ENCODE peak calls at places on chromosomes 11 and 22, in nine cellular contexts. One of them, this sample, is unnamed.

GRCh38 chr22:28952857-28953256 is 69.5 kb downstream of the ZNRF3 start:
- DNase-seq in cardiac muscle cell: no peak
- DNase-seq in activated T-cell treated with anti-CD3 and anti-CD28 coated beads, Interleukin-2, amount 50 U/mL, for 24 hours: no peak
- DNase-seq in head of caudate nucleus: no peak
- DNase-seq in MV-4-11: no peak
- DNase-seq in AG08395: no peak
- DNase-seq in 8988T: no peak
- DNase-seq in T-helper 9 cell: no peak
- DNase-seq in GM20000: no peak
- DNase-seq in this sample: no peak

GRCh38 chr22:41943661-41944209 is 3.2 kb downstream of the CENPM start:
- DNase-seq in T-helper 9 cell: no peak
- DNase-seq in MV-4-11: no peak
- DNase-seq in AG08395: no peak
- DNase-seq in activated T-cell treated with anti-CD3 and anti-CD28 coated beads, Interleukin-2, amount 50 U/mL, for 24 hours: no peak
- DNase-seq in cardiac muscle cell: no peak
- DNase-seq in 8988T: no peak
- DNase-seq in GM20000: no peak
- DNase-seq in head of caudate nucleus: no peak
- DNase-seq in this sample: no peak

GRCh38 chr11:47550288-47551052 is 2.5 kb downstream of the CELF1 start:
- DNase-seq in activated T-cell treated with anti-CD3 and anti-CD28 coated beads, Interleukin-2, amount 50 U/mL, for 24 hours: no peak
- DNase-seq in MV-4-11: no peak
- DNase-seq in AG08395: no peak
- DNase-seq in cardiac muscle cell: no peak
- DNase-seq in T-helper 9 cell: no peak
- DNase-seq in GM20000: no peak
- DNase-seq in head of caudate nucleus: no peak
- DNase-seq in 8988T: no peak
- DNase-seq in this sample: no peak

GRCh38 chr11:118223992-118224391 is 819 bp downstream of the JAML start:
- DNase-seq in cardiac muscle cell: no peak
- DNase-seq in T-helper 9 cell: no peak
- DNase-seq in MV-4-11: no peak
- DNase-seq in GM20000: no peak
- DNase-seq in activated T-cell treated with anti-CD3 and anti-CD28 coated beads, Interleukin-2, amount 50 U/mL, for 24 hours: peak; percentile 63
- DNase-seq in 8988T: no peak
- DNase-seq in AG08395: no peak
- DNase-seq in head of caudate nucleus: no peak
- DNase-seq in this sample: no peak

GRCh38 chr11:7449841-7450214 is 35.5 kb upstream of the OLFML1 start:
- DNase-seq in GM20000: no peak
- DNase-seq in T-helper 9 cell: no peak
- DNase-seq in activated T-cell treated with anti-CD3 and anti-CD28 coated beads, Interleukin-2, amount 50 U/mL, for 24 hours: no peak
- DNase-seq in 8988T: no peak
- DNase-seq in cardiac muscle cell: no peak
- DNase-seq in AG08395: peak; percentile 24
- DNase-seq in MV-4-11: no peak
- DNase-seq in head of caudate nucleus: no peak
- DNase-seq in this sample: no peak

GRCh38 chr11:106076923-106077608 is at the start of gene KBTBD3:
- DNase-seq in head of caudate nucleus: peak; percentile 100
- DNase-seq in MV-4-11: peak; percentile 99
- DNase-seq in 8988T: peak; percentile 43
- DNase-seq in GM20000: peak; percentile 90
- DNase-seq in T-helper 9 cell: peak; percentile 95
- DNase-seq in cardiac muscle cell: peak; percentile 99
- DNase-seq in AG08395: peak; percentile 95
- DNase-seq in activated T-cell treated with anti-CD3 and anti-CD28 coated beads, Interleukin-2, amount 50 U/mL, for 24 hours: peak; percentile 97
- DNase-seq in this sample: peak; percentile 99

GRCh38 chr22:22666307-22667091 is 22.1 kb downstream of the GGTLC2 start:
- DNase-seq in activated T-cell treated with anti-CD3 and anti-CD28 coated beads, Interleukin-2, amount 50 U/mL, for 24 hours: no peak
- DNase-seq in cardiac muscle cell: no peak
- DNase-seq in GM20000: peak; percentile 25
- DNase-seq in T-helper 9 cell: no peak
- DNase-seq in AG08395: no peak
- DNase-seq in MV-4-11: peak; percentile 24
- DNase-seq in 8988T: no peak
- DNase-seq in head of caudate nucleus: no peak
- DNase-seq in this sample: no peak

GRCh38 chr11:114302663-114303062 is 6.5 kb downstream of the NNMT start:
- DNase-seq in GM20000: no peak
- DNase-seq in MV-4-11: no peak
- DNase-seq in head of caudate nucleus: no peak
- DNase-seq in activated T-cell treated with anti-CD3 and anti-CD28 coated beads, Interleukin-2, amount 50 U/mL, for 24 hours: no peak
- DNase-seq in 8988T: no peak
- DNase-seq in T-helper 9 cell: no peak
- DNase-seq in cardiac muscle cell: no peak
- DNase-seq in AG08395: no peak
- DNase-seq in this sample: no peak

GRCh38 chr11:46315033-46315738 is 32.1 kb upstream of the DGKZ start:
- DNase-seq in activated T-cell treated with anti-CD3 and anti-CD28 coated beads, Interleukin-2, amount 50 U/mL, for 24 hours: peak; percentile 81
- DNase-seq in GM20000: peak; percentile 85
- DNase-seq in AG08395: peak; percentile 95
- DNase-seq in head of caudate nucleus: peak; percentile 64
- DNase-seq in cardiac muscle cell: peak; percentile 85
- DNase-seq in T-helper 9 cell: peak; percentile 76
- DNase-seq in MV-4-11: peak; percentile 60
- DNase-seq in 8988T: peak; percentile 98
- DNase-seq in this sample: no peak

GRCh38 chr11:73269353-73270088 is 2.6 kb upstream of the P2RY6 start:
- DNase-seq in AG08395: no peak
- DNase-seq in activated T-cell treated with anti-CD3 and anti-CD28 coated beads, Interleukin-2, amount 50 U/mL, for 24 hours: peak; percentile 12
- DNase-seq in cardiac muscle cell: no peak
- DNase-seq in MV-4-11: no peak
- DNase-seq in T-helper 9 cell: no peak
- DNase-seq in GM20000: no peak
- DNase-seq in head of caudate nucleus: no peak
- DNase-seq in 8988T: no peak
- DNase-seq in this sample: no peak

GRCh38 chr11:1842149-1843097 is 3.6 kb downstream of the TNNI2 start:
- DNase-seq in T-helper 9 cell: no peak
- DNase-seq in MV-4-11: no peak
- DNase-seq in 8988T: no peak
- DNase-seq in head of caudate nucleus: no peak
- DNase-seq in AG08395: no peak
- DNase-seq in GM20000: no peak
- DNase-seq in cardiac muscle cell: peak; percentile 54
- DNase-seq in activated T-cell treated with anti-CD3 and anti-CD28 coated beads, Interleukin-2, amount 50 U/mL, for 24 hours: no peak
- DNase-seq in this sample: no peak

GRCh38 chr22:43897751-43898261 is 6.0 kb upstream of the PNPLA5 start:
- DNase-seq in 8988T: no peak
- DNase-seq in T-helper 9 cell: no peak
- DNase-seq in head of caudate nucleus: peak; percentile 90
- DNase-seq in MV-4-11: no peak
- DNase-seq in GM20000: no peak
- DNase-seq in AG08395: peak; percentile 44
- DNase-seq in cardiac muscle cell: no peak
- DNase-seq in activated T-cell treated with anti-CD3 and anti-CD28 coated beads, Interleukin-2, amount 50 U/mL, for 24 hours: no peak
- DNase-seq in this sample: no peak

GRCh38 chr11:47589103-47589502 is 2.6 kb downstream of the FAM180B start:
- DNase-seq in MV-4-11: no peak
- DNase-seq in head of caudate nucleus: peak; percentile 32
- DNase-seq in AG08395: no peak
- DNase-seq in 8988T: peak; percentile 55
- DNase-seq in activated T-cell treated with anti-CD3 and anti-CD28 coated beads, Interleukin-2, amount 50 U/mL, for 24 hours: no peak
- DNase-seq in GM20000: no peak
- DNase-seq in T-helper 9 cell: no peak
- DNase-seq in cardiac muscle cell: no peak
- DNase-seq in this sample: no peak

GRCh38 chr11:119585038-119585666 is 143.8 kb downstream of the NECTIN1 start:
- DNase-seq in 8988T: peak; percentile 39
- DNase-seq in MV-4-11: no peak
- DNase-seq in activated T-cell treated with anti-CD3 and anti-CD28 coated beads, Interleukin-2, amount 50 U/mL, for 24 hours: no peak
- DNase-seq in cardiac muscle cell: peak; percentile 45
- DNase-seq in T-helper 9 cell: no peak
- DNase-seq in head of caudate nucleus: peak; percentile 71
- DNase-seq in AG08395: no peak
- DNase-seq in GM20000: no peak
- DNase-seq in this sample: peak; percentile 68

GRCh38 chr11:19499999-19500398 is 212.6 kb upstream of the NAV2 start:
- DNase-seq in GM20000: no peak
- DNase-seq in cardiac muscle cell: no peak
- DNase-seq in T-helper 9 cell: no peak
- DNase-seq in 8988T: no peak
- DNase-seq in AG08395: peak; percentile 80
- DNase-seq in activated T-cell treated with anti-CD3 and anti-CD28 coated beads, Interleukin-2, amount 50 U/mL, for 24 hours: no peak
- DNase-seq in MV-4-11: no peak
- DNase-seq in head of caudate nucleus: no peak
- DNase-seq in this sample: no peak

GRCh38 chr11:69295079-69295994 is 1.4 kb downstream of the MYEOV start:
- DNase-seq in head of caudate nucleus: no peak
- DNase-seq in MV-4-11: no peak
- DNase-seq in cardiac muscle cell: no peak
- DNase-seq in T-helper 9 cell: no peak
- DNase-seq in GM20000: no peak
- DNase-seq in AG08395: no peak
- DNase-seq in 8988T: no peak
- DNase-seq in activated T-cell treated with anti-CD3 and anti-CD28 coated beads, Interleukin-2, amount 50 U/mL, for 24 hours: no peak
- DNase-seq in this sample: no peak

GRCh38 chr22:23113067-23113846 is 28.5 kb downstream of the RSPH14 start:
- DNase-seq in 8988T: no peak
- DNase-seq in MV-4-11: no peak
- DNase-seq in AG08395: no peak
- DNase-seq in cardiac muscle cell: no peak
- DNase-seq in T-helper 9 cell: no peak
- DNase-seq in head of caudate nucleus: peak; percentile 84
- DNase-seq in GM20000: no peak
- DNase-seq in activated T-cell treated with anti-CD3 and anti-CD28 coated beads, Interleukin-2, amount 50 U/mL, for 24 hours: no peak
- DNase-seq in this sample: peak; percentile 74

GRCh38 chr11:13160302-13160701 is 117.3 kb upstream of the BMAL1 start:
- DNase-seq in T-helper 9 cell: no peak
- DNase-seq in 8988T: no peak
- DNase-seq in AG08395: no peak
- DNase-seq in MV-4-11: no peak
- DNase-seq in cardiac muscle cell: no peak
- DNase-seq in activated T-cell treated with anti-CD3 and anti-CD28 coated beads, Interleukin-2, amount 50 U/mL, for 24 hours: no peak
- DNase-seq in GM20000: no peak
- DNase-seq in head of caudate nucleus: peak; percentile 35
- DNase-seq in this sample: no peak

GRCh38 chr11:57203359-57203758 is 21.6 kb downstream of the LRRC55 start:
- DNase-seq in MV-4-11: no peak
- DNase-seq in activated T-cell treated with anti-CD3 and anti-CD28 coated beads, Interleukin-2, amount 50 U/mL, for 24 hours: no peak
- DNase-seq in head of caudate nucleus: no peak
- DNase-seq in AG08395: peak; percentile 10
- DNase-seq in T-helper 9 cell: no peak
- DNase-seq in GM20000: no peak
- DNase-seq in cardiac muscle cell: no peak
- DNase-seq in 8988T: no peak
- DNase-seq in this sample: no peak

GRCh38 chr22:49962751-49963646 is 2.4 kb downstream of the PIM3 start:
- DNase-seq in activated T-cell treated with anti-CD3 and anti-CD28 coated beads, Interleukin-2, amount 50 U/mL, for 24 hours: peak; percentile 44
- DNase-seq in GM20000: no peak
- DNase-seq in T-helper 9 cell: peak; percentile 18
- DNase-seq in MV-4-11: no peak
- DNase-seq in cardiac muscle cell: no peak
- DNase-seq in AG08395: no peak
- DNase-seq in head of caudate nucleus: peak; percentile 18
- DNase-seq in 8988T: peak; percentile 34
- DNase-seq in this sample: no peak

GRCh38 chr22:49747705-49748104 is 80.0 kb downstream of the BRD1 start:
- DNase-seq in T-helper 9 cell: no peak
- DNase-seq in GM20000: no peak
- DNase-seq in cardiac muscle cell: no peak
- DNase-seq in MV-4-11: no peak
- DNase-seq in 8988T: no peak
- DNase-seq in activated T-cell treated with anti-CD3 and anti-CD28 coated beads, Interleukin-2, amount 50 U/mL, for 24 hours: no peak
- DNase-seq in AG08395: no peak
- DNase-seq in head of caudate nucleus: no peak
- DNase-seq in this sample: no peak

GRCh38 chr11:70233511-70233919 is 30.4 kb downstream of the FADD start:
- DNase-seq in AG08395: peak; percentile 33
- DNase-seq in head of caudate nucleus: no peak
- DNase-seq in activated T-cell treated with anti-CD3 and anti-CD28 coated beads, Interleukin-2, amount 50 U/mL, for 24 hours: no peak
- DNase-seq in cardiac muscle cell: no peak
- DNase-seq in T-helper 9 cell: no peak
- DNase-seq in MV-4-11: no peak
- DNase-seq in 8988T: peak; percentile 85
- DNase-seq in GM20000: no peak
- DNase-seq in this sample: no peak

GRCh38 chr11:130144721-130145327 is 14.8 kb upstream of the ST14 start:
- DNase-seq in activated T-cell treated with anti-CD3 and anti-CD28 coated beads, Interleukin-2, amount 50 U/mL, for 24 hours: no peak
- DNase-seq in AG08395: no peak
- DNase-seq in cardiac muscle cell: peak; percentile 46
- DNase-seq in 8988T: no peak
- DNase-seq in T-helper 9 cell: no peak
- DNase-seq in MV-4-11: no peak
- DNase-seq in head of caudate nucleus: peak; percentile 50
- DNase-seq in GM20000: no peak
- DNase-seq in this sample: no peak

GRCh38 chr22:35335936-35336781 is 36.5 kb downstream of the TOM1 start:
- DNase-seq in MV-4-11: no peak
- DNase-seq in AG08395: no peak
- DNase-seq in cardiac muscle cell: no peak
- DNase-seq in GM20000: no peak
- DNase-seq in 8988T: no peak
- DNase-seq in T-helper 9 cell: no peak
- DNase-seq in head of caudate nucleus: no peak
- DNase-seq in activated T-cell treated with anti-CD3 and anti-CD28 coated beads, Interleukin-2, amount 50 U/mL, for 24 hours: no peak
- DNase-seq in this sample: no peak

GRCh38 chr11:70040452-70040851 is 37.7 kb upstream of the ANO1 start:
- DNase-seq in GM20000: no peak
- DNase-seq in head of caudate nucleus: no peak
- DNase-seq in T-helper 9 cell: no peak
- DNase-seq in MV-4-11: no peak
- DNase-seq in AG08395: no peak
- DNase-seq in activated T-cell treated with anti-CD3 and anti-CD28 coated beads, Interleukin-2, amount 50 U/mL, for 24 hours: no peak
- DNase-seq in 8988T: no peak
- DNase-seq in cardiac muscle cell: no peak
- DNase-seq in this sample: no peak

GRCh38 chr11:39236916-39237315 is 2222.5 kb downstream of the LRRC4C start:
- DNase-seq in GM20000: no peak
- DNase-seq in activated T-cell treated with anti-CD3 and anti-CD28 coated beads, Interleukin-2, amount 50 U/mL, for 24 hours: no peak
- DNase-seq in cardiac muscle cell: no peak
- DNase-seq in head of caudate nucleus: no peak
- DNase-seq in AG08395: no peak
- DNase-seq in MV-4-11: no peak
- DNase-seq in 8988T: no peak
- DNase-seq in T-helper 9 cell: no peak
- DNase-seq in this sample: no peak

GRCh38 chr11:40328890-40329617 is 1130.4 kb downstream of the LRRC4C start:
- DNase-seq in cardiac muscle cell: no peak
- DNase-seq in head of caudate nucleus: no peak
- DNase-seq in GM20000: no peak
- DNase-seq in MV-4-11: no peak
- DNase-seq in AG08395: peak; percentile 96
- DNase-seq in 8988T: peak; percentile 28
- DNase-seq in activated T-cell treated with anti-CD3 and anti-CD28 coated beads, Interleukin-2, amount 50 U/mL, for 24 hours: no peak
- DNase-seq in T-helper 9 cell: no peak
- DNase-seq in this sample: no peak

GRCh38 chr11:62919898-62920640 is 1.1 kb downstream of the CHRM1 start:
- DNase-seq in activated T-cell treated with anti-CD3 and anti-CD28 coated beads, Interleukin-2, amount 50 U/mL, for 24 hours: no peak
- DNase-seq in MV-4-11: no peak
- DNase-seq in T-helper 9 cell: no peak
- DNase-seq in AG08395: no peak
- DNase-seq in cardiac muscle cell: peak; percentile 52
- DNase-seq in head of caudate nucleus: no peak
- DNase-seq in 8988T: no peak
- DNase-seq in GM20000: no peak
- DNase-seq in this sample: no peak

GRCh38 chr22:35797411-35797810 is 79.7 kb downstream of the APOL5 start:
- DNase-seq in AG08395: no peak
- DNase-seq in T-helper 9 cell: no peak
- DNase-seq in GM20000: no peak
- DNase-seq in MV-4-11: no peak
- DNase-seq in activated T-cell treated with anti-CD3 and anti-CD28 coated beads, Interleukin-2, amount 50 U/mL, for 24 hours: no peak
- DNase-seq in 8988T: no peak
- DNase-seq in head of caudate nucleus: no peak
- DNase-seq in cardiac muscle cell: no peak
- DNase-seq in this sample: no peak

GRCh38 chr11:119144825-119145476 is 3.9 kb upstream of the ABCG4 start:
- DNase-seq in MV-4-11: peak; percentile 55
- DNase-seq in T-helper 9 cell: no peak
- DNase-seq in AG08395: peak; percentile 87
- DNase-seq in 8988T: peak; percentile 96
- DNase-seq in activated T-cell treated with anti-CD3 and anti-CD28 coated beads, Interleukin-2, amount 50 U/mL, for 24 hours: no peak
- DNase-seq in head of caudate nucleus: no peak
- DNase-seq in cardiac muscle cell: peak; percentile 80
- DNase-seq in GM20000: peak; percentile 87
- DNase-seq in this sample: no peak

GRCh38 chr11:115606223-115607220 is 102.3 kb upstream of the CADM1 start:
- DNase-seq in GM20000: no peak
- DNase-seq in AG08395: no peak
- DNase-seq in head of caudate nucleus: peak; percentile 20
- DNase-seq in activated T-cell treated with anti-CD3 and anti-CD28 coated beads, Interleukin-2, amount 50 U/mL, for 24 hours: no peak
- DNase-seq in MV-4-11: no peak
- DNase-seq in cardiac muscle cell: peak; percentile 91
- DNase-seq in T-helper 9 cell: no peak
- DNase-seq in 8988T: no peak
- DNase-seq in this sample: peak; percentile 31